ENCODE peak calls at places on chromosomes 2 and 18, in nine cellular contexts. T, I, E, Q, M, K, Y, A and C are unnamed samples.

GRCh38 chr2:128436498-128437180 is 118.0 kb upstream of the HS6ST1 start:
- DNase-seq in A (peak; percentile 54), T (no peak), I (peak; percentile 7), E (no peak), M (no peak), Y (no peak), Q (no peak), K (no peak), C (peak; percentile 59)

GRCh38 chr2:1727101-1727771 is 17.1 kb downstream of the PXDN start:
- DNase-seq in Q (no peak), K (no peak), M (peak; percentile 15), T (no peak), E (no peak), A (peak; percentile 66), Y (no peak), I (no peak), C (peak; percentile 85)

GRCh38 chr2:88221365-88221942 is 51.3 kb downstream of the THNSL2 start:
- DNase-seq in Y (no peak), I (no peak), E (no peak), A (no peak), K (no peak), T (no peak), M (no peak), Q (no peak), C (peak; percentile 77)

GRCh38 chr2:12263730-12264129 is 453.0 kb upstream of the TRIB2 start:
- DNase-seq in A (no peak), M (no peak), E (no peak), T (no peak), K (no peak), Y (no peak), Q (no peak), I (no peak), C (no peak)

GRCh38 chr18:63144748-63145147 is 174.8 kb downstream of the BCL2 start:
- DNase-seq in Q (no peak), I (no peak), Y (no peak), E (no peak), M (no peak), K (no peak), A (no peak), T (peak; percentile 30), C (no peak)

GRCh38 chr18:49865401-49865800 is 52.1 kb upstream of the ACAA2 start:
- DNase-seq in T (no peak), M (no peak), K (no peak), E (no peak), Q (no peak), Y (no peak), I (no peak), A (no peak), C (no peak)

GRCh38 chr2:98607741-98608117 is 583 bp downstream of the COA5 start:
- DNase-seq in A (no peak), Q (no peak), M (no peak), E (no peak), Y (no peak), K (no peak), T (no peak), I (no peak), C (no peak)

GRCh38 chr2:145764631-145765030 is 1244.7 kb upstream of the ZEB2 start:
- DNase-seq in K (no peak), E (no peak), Q (no peak), A (no peak), T (no peak), I (peak; percentile 58), M (peak; percentile 36), Y (no peak), C (no peak)

GRCh38 chr2:28702887-28703286 is 48.7 kb upstream of the PPP1CB start:
- DNase-seq in T (no peak), M (no peak), I (no peak), E (no peak), K (no peak), Q (no peak), A (no peak), Y (no peak), C (no peak)

GRCh38 chr2:190846746-190847145 is 33.9 kb upstream of the GLS start:
- DNase-seq in M (no peak), Y (peak; percentile 90), I (no peak), K (no peak), T (no peak), E (no peak), A (no peak), Q (no peak), C (no peak)

GRCh38 chr2:234448506-234449169 is 48.2 kb downstream of the ARL4C start:
- DNase-seq in Q (no peak), I (no peak), M (no peak), A (no peak), Y (no peak), T (no peak), K (no peak), E (no peak), C (no peak)

GRCh38 chr2:112793449-112793978 is 9.2 kb upstream of the IL1A start:
- DNase-seq in M (no peak), K (no peak), T (peak; percentile 77), I (no peak), Q (no peak), Y (no peak), A (no peak), E (peak; percentile 37), C (no peak)

GRCh38 chr2:21165350-21165749 is 41.6 kb downstream of the TDRD15 start:
- DNase-seq in M (no peak), I (no peak), Q (no peak), E (no peak), A (no peak), Y (no peak), T (peak; percentile 18), K (no peak), C (no peak)
- TF ChIP-seq CTCF in M (no peak), I (no peak), Q (no peak), E (peak; percentile 25), A (peak; percentile 78), Y (peak; percentile 28), T (no peak), K (no peak), C (peak; percentile 43)

DNA sequence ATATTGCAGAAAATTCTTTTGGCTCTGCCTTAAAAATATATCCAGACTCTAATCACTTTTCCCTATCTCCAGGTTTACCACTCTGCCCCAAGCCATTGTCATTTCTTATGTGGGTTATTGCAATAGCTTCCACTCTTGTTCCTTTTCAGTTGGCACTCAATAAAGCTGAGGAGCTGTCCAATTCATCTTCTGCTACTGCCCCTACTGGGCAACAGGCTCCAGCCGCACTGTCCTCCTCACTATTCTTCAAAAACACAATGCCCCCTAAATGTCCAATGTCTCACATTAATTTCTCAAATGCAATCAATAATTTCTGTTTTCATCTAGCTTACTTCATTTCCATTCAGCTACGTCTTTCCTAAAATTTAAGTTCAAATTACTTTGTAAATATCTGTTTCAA is 1262.5 kb upstream of the CDH2 start:
- DNase-seq in Y (no peak), T (no peak), E (no peak), K (no peak), M (no peak), Q (no peak), I (no peak), A (no peak), C (no peak)
- TF ChIP-seq CTCF in Y (no peak), T (no peak), E (no peak), K (no peak), M (no peak), Q (no peak), I (no peak), A (peak; percentile 56), C (peak; percentile 38)

GRCh38 chr18:7593194-7593819 is 26.2 kb downstream of the PTPRM start:
- DNase-seq in T (no peak), Q (no peak), K (no peak), M (no peak), Y (no peak), A (no peak), I (no peak), E (no peak), C (no peak)

GRCh38 chr18:7590800-7591560 is 23.9 kb downstream of the PTPRM start:
- DNase-seq in Q (no peak), I (no peak), A (no peak), M (no peak), K (no peak), E (no peak), Y (no peak), T (no peak), C (no peak)

GRCh38 chr18:7596133-7596532 is 29.0 kb downstream of the PTPRM start:
- DNase-seq in I (no peak), T (no peak), Y (no peak), M (no peak), E (no peak), Q (no peak), A (no peak), K (no peak), C (no peak)

GRCh38 chr18:7598167-7599062 is 31.3 kb downstream of the PTPRM start:
- DNase-seq in Y (no peak), Q (no peak), E (no peak), I (peak; percentile 65), M (no peak), A (no peak), T (no peak), K (no peak), C (no peak)

DNA sequence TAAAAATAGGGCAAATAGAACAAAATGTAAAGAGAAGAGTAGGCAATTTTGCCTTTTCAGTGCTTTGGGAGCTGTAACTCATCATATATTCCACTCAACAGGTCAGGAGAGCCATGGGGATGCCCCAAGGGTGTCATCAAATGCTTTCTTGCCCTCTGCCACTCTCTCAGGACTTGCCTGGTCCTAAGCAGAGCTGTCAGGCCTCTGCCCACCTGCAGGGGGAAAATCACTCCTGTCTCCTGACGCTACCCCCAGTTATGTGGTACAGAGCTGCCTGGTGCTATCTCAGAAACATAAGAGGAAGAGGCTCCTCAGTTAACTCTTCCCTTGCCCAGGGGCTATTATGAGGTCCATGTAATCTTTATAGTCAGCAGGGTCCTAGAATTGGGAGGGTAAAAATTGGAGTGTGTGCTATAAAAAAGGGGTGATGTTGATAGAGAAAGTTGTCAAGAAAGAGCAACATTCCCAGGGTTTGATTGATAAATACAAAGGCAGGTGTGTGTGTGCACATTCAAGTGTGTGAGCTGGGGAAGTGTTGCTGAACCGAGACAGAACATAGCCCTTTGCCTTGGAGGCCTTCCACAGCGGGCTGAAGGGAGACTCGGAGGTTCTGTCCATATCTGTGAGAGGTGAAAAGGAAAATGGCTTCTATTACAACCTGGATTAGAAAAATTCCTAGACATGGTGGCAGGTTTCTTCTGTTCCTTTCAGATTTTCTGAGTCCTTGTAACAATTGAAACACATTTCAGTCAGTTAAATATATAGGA is 25.4 kb downstream of the PTPRM start:
- DNase-seq in K (no peak), T (no peak), E (no peak), M (no peak), Q (no peak), Y (no peak), A (no peak), I (no peak), C (no peak)
- TF ChIP-seq CTCF in K (no peak), T (no peak), E (no peak), M (no peak), Q (no peak), Y (no peak), A (peak; percentile 39), I (no peak), C (no peak)

DNA sequence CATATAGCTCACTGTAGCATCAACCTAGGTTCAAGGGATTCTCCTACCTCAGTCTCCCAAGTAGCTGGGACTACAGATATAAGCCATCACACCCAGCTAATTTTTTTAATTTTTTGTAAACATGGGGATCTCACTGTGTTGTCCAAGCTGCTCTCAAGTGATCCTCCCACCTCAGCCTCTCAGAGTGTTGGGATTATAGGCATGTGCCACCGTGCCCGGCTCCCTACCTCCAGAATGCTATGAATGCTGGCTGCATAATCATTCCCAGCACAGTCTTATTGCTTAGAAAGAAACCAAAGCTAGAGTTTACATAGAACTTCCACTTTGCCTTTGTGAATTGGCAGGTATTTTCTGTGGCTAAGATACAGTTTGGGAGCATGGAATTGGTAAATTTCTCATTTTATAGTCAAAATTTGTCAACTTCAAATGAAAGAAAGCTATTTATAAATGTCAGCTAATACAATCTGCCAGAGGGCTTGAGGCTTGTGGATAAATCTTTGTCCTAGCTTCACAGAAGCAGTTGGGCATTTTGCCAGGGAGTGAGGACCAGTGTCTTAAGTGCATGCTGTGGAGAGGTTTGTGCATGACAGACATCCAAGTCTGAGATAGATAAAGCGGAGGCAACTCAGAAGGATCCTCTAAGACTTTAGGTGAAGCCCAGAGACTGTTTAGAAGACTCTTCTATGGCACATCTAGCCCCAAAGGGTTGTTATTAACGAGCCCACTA is 175.4 kb downstream of the ANTXR1 start:
- DNase-seq in T (no peak), M (no peak), K (no peak), Q (no peak), Y (no peak), A (no peak), E (no peak), I (no peak), C (no peak)
- TF ChIP-seq CTCF in T (no peak), M (no peak), K (no peak), Q (no peak), Y (no peak), A (no peak), E (no peak), I (no peak), C (no peak)